ENCODE peak calls at places on chromosome 4, in four cellular contexts. One of them, this sample, is unnamed.

GRCh38 chr4:740656-741282 is 35.1 kb downstream of the PCGF3 start:
- DNase-seq in HFFc6: no peak
- DNase-seq in activated naive CD4-positive, alpha-beta T cell: no peak
- DNase-seq in KG1: no peak
- DNase-seq in this sample: peak

GRCh38 chr4:64230709-64231310 is 178.4 kb downstream of the TECRL start:
- DNase-seq in HFFc6: no peak
- DNase-seq in activated naive CD4-positive, alpha-beta T cell: no peak
- DNase-seq in KG1: no peak
- DNase-seq in this sample: no peak

GRCh38 chr4:82645868-82646267 is 84.1 kb upstream of the TMEM150C start:
- DNase-seq in HFFc6: no peak
- DNase-seq in activated naive CD4-positive, alpha-beta T cell: no peak
- DNase-seq in KG1: no peak
- DNase-seq in this sample: no peak

GRCh38 chr4:71663780-71664179 is 120.1 kb downstream of the GC start:
- DNase-seq in HFFc6: no peak
- DNase-seq in activated naive CD4-positive, alpha-beta T cell: no peak
- DNase-seq in KG1: no peak
- DNase-seq in this sample: no peak

GRCh38 chr4:6840062-6840976 is 57.8 kb downstream of the KIAA0232 start:
- DNase-seq in HFFc6: peak
- DNase-seq in activated naive CD4-positive, alpha-beta T cell: no peak
- DNase-seq in KG1: no peak
- DNase-seq in this sample: peak

GRCh38 chr4:118417325-118417724 is 64.5 kb upstream of the PRSS12 start:
- DNase-seq in HFFc6: peak
- DNase-seq in activated naive CD4-positive, alpha-beta T cell: no peak
- DNase-seq in KG1: no peak
- DNase-seq in this sample: no peak

GRCh38 chr4:164734476-164734875 is 19.5 kb upstream of the SMIM31 start:
- DNase-seq in HFFc6: no peak
- DNase-seq in activated naive CD4-positive, alpha-beta T cell: no peak
- DNase-seq in KG1: no peak
- DNase-seq in this sample: no peak

GRCh38 chr4:110970642-110971041 is 347.8 kb upstream of the PITX2 start:
- DNase-seq in HFFc6: peak
- DNase-seq in activated naive CD4-positive, alpha-beta T cell: no peak
- DNase-seq in KG1: peak
- DNase-seq in this sample: peak

GRCh38 chr4:124753941-124754581 is 41.5 kb upstream of the ANKRD50 start:
- DNase-seq in HFFc6: no peak
- DNase-seq in activated naive CD4-positive, alpha-beta T cell: no peak
- DNase-seq in KG1: no peak
- DNase-seq in this sample: no peak

GRCh38 chr4:26787461-26788340 is 72.9 kb upstream of the STIM2 start:
- DNase-seq in HFFc6: peak
- DNase-seq in activated naive CD4-positive, alpha-beta T cell: peak
- DNase-seq in KG1: no peak
- DNase-seq in this sample: peak

GRCh38 chr4:55132775-55133174 is 7.4 kb upstream of the KDR start:
- DNase-seq in HFFc6: no peak
- DNase-seq in activated naive CD4-positive, alpha-beta T cell: no peak
- DNase-seq in KG1: no peak
- DNase-seq in this sample: no peak

GRCh38 chr4:99404595-99405287 is 30.4 kb downstream of the ADH7 start:
- DNase-seq in HFFc6: peak
- DNase-seq in activated naive CD4-positive, alpha-beta T cell: no peak
- DNase-seq in KG1: no peak
- DNase-seq in this sample: peak

GRCh38 chr4:901192-901910 is 30.8 kb downstream of the GAK start:
- DNase-seq in HFFc6: no peak
- DNase-seq in activated naive CD4-positive, alpha-beta T cell: no peak
- DNase-seq in KG1: no peak
- DNase-seq in this sample: no peak

GRCh38 chr4:56977321-56978012 is at the start of gene NOA1:
- DNase-seq in HFFc6: peak
- DNase-seq in activated naive CD4-positive, alpha-beta T cell: peak
- DNase-seq in KG1: peak
- DNase-seq in this sample: peak

GRCh38 chr4:47703964-47704363 is 133.9 kb downstream of the CORIN start:
- DNase-seq in HFFc6: no peak
- DNase-seq in activated naive CD4-positive, alpha-beta T cell: no peak
- DNase-seq in KG1: no peak
- DNase-seq in this sample: no peak

GRCh38 chr4:95431678-95432077 is 117.1 kb downstream of the UNC5C start:
- DNase-seq in HFFc6: no peak
- DNase-seq in activated naive CD4-positive, alpha-beta T cell: no peak
- DNase-seq in KG1: no peak
- DNase-seq in this sample: no peak

GRCh38 chr4:111991163-111991562 is 154.1 kb upstream of the FAM241A start:
- DNase-seq in HFFc6: no peak
- DNase-seq in activated naive CD4-positive, alpha-beta T cell: no peak
- DNase-seq in KG1: no peak
- DNase-seq in this sample: no peak

GRCh38 chr4:4182835-4183568 is 43.7 kb downstream of the OTOP1 start:
- DNase-seq in HFFc6: no peak
- DNase-seq in activated naive CD4-positive, alpha-beta T cell: no peak
- DNase-seq in KG1: peak
- DNase-seq in this sample: no peak

GRCh38 chr4:89298788-89299152 is 8.8 kb downstream of the GPRIN3 start:
- DNase-seq in HFFc6: no peak
- DNase-seq in activated naive CD4-positive, alpha-beta T cell: no peak
- DNase-seq in KG1: no peak
- DNase-seq in this sample: peak

GRCh38 chr4:39046243-39046642 is 14.0 kb upstream of the TMEM156 start:
- DNase-seq in HFFc6: no peak
- DNase-seq in activated naive CD4-positive, alpha-beta T cell: no peak
- DNase-seq in KG1: no peak
- DNase-seq in this sample: peak

GRCh38 chr4:10697071-10697470 is 12.5 kb upstream of the CLNK start:
- DNase-seq in HFFc6: no peak
- DNase-seq in activated naive CD4-positive, alpha-beta T cell: no peak
- DNase-seq in KG1: no peak
- DNase-seq in this sample: no peak

GRCh38 chr4:46979283-46979682 is 14.1 kb downstream of the GABRA4 start:
- DNase-seq in HFFc6: no peak
- DNase-seq in activated naive CD4-positive, alpha-beta T cell: no peak
- DNase-seq in KG1: no peak
- DNase-seq in this sample: no peak

GRCh38 chr4:56658410-56659003 is 22.6 kb downstream of the HOPX start:
- DNase-seq in HFFc6: no peak
- DNase-seq in activated naive CD4-positive, alpha-beta T cell: no peak
- DNase-seq in KG1: no peak
- DNase-seq in this sample: no peak

GRCh38 chr4:117893207-117893606 is 141.1 kb upstream of the NDST3 start:
- DNase-seq in HFFc6: no peak
- DNase-seq in activated naive CD4-positive, alpha-beta T cell: no peak
- DNase-seq in KG1: no peak
- DNase-seq in this sample: no peak

GRCh38 chr4:2796261-2797187 is 3.6 kb downstream of the SH3BP2 start:
- DNase-seq in HFFc6: peak
- DNase-seq in activated naive CD4-positive, alpha-beta T cell: no peak
- DNase-seq in KG1: no peak
- DNase-seq in this sample: no peak

GRCh38 chr4:26936284-26937065 is 75.8 kb downstream of the STIM2 start:
- DNase-seq in HFFc6: no peak
- DNase-seq in activated naive CD4-positive, alpha-beta T cell: no peak
- DNase-seq in KG1: no peak
- DNase-seq in this sample: peak

GRCh38 chr4:8439914-8440490 is 521 bp downstream of the ACOX3 start:
- DNase-seq in HFFc6: no peak
- DNase-seq in activated naive CD4-positive, alpha-beta T cell: no peak
- DNase-seq in KG1: no peak
- DNase-seq in this sample: no peak

GRCh38 chr4:70902577-70903281 is 560 bp downstream of the MOB1B start:
- DNase-seq in HFFc6: peak
- DNase-seq in activated naive CD4-positive, alpha-beta T cell: peak
- DNase-seq in KG1: peak
- DNase-seq in this sample: peak

GRCh38 chr4:48118081-48118480 is 16.0 kb downstream of the TXK start:
- DNase-seq in HFFc6: no peak
- DNase-seq in activated naive CD4-positive, alpha-beta T cell: no peak
- DNase-seq in KG1: no peak
- DNase-seq in this sample: no peak

GRCh38 chr4:150072906-150073714 is 5.1 kb upstream of the DCLK2 start:
- DNase-seq in HFFc6: peak
- DNase-seq in activated naive CD4-positive, alpha-beta T cell: no peak
- DNase-seq in KG1: no peak
- DNase-seq in this sample: peak

GRCh38 chr4:145207934-145208333 is 27.5 kb upstream of the OTUD4 start:
- DNase-seq in HFFc6: no peak
- DNase-seq in activated naive CD4-positive, alpha-beta T cell: no peak
- DNase-seq in KG1: no peak
- DNase-seq in this sample: no peak

GRCh38 chr4:168908093-168908492 is 102.0 kb downstream of the CBR4 start:
- DNase-seq in HFFc6: peak
- DNase-seq in activated naive CD4-positive, alpha-beta T cell: no peak
- DNase-seq in KG1: no peak
- DNase-seq in this sample: peak

This sample was measured in brain microvascular endothelial cell.